ENCODE peak calls at places on chromosomes 1 and 21, in four cellular contexts. G is body of pancreas, I is mammary epithelial cell, Y is Peyer's patch. U is an unnamed sample. For H3K4me1, the result is how much of the 10 kb centered on the place peaks cover.

GRCh38 chr1:197982266-197982665 is 65.1 kb downstream of the LHX9 start:
- DNase-seq in G (no peak), I (no peak), Y (no peak), U (no peak)

GRCh38 chr1:112727716-112728115 is 12.6 kb upstream of the PPM1J start:
- DNase-seq in G (no peak), I (no peak), Y (no peak), U (no peak)

GRCh38 chr1:179287946-179288345 is 5.7 kb upstream of the SOAT1 start:
- DNase-seq in G (no peak), I (no peak), Y (no peak), U (no peak)

GRCh38 chr1:236149003-236149595 is 6.8 kb downstream of the GPR137B start:
- DNase-seq in G (no peak), I (no peak), Y (no peak), U (no peak)

GRCh38 chr21:20998886-20999285 is 677 bp downstream of the NCAM2 start:
- DNase-seq in G (no peak), I (no peak), Y (no peak), U (no peak)

GRCh38 chr1:184793967-184794366 is 39.3 kb upstream of the EDEM3 start:
- DNase-seq in G (no peak), I (no peak), Y (no peak), U (no peak)

GRCh38 chr1:84350550-84350949 is 47.7 kb upstream of the DNASE2B start:
- DNase-seq in G (no peak), I (no peak), Y (no peak), U (no peak)

GRCh38 chr21:16145052-16145451 is 415.3 kb downstream of the USP25 start:
- DNase-seq in G (no peak), I (no peak), Y (no peak), U (no peak)

GRCh38 chr1:212980123-212980800 is 29.9 kb downstream of the VASH2 start:
- DNase-seq in G (peak), I (no peak), Y (no peak), U (no peak)

GRCh38 chr21:14401217-14401616 is 18.3 kb upstream of the HSPA13 start:
- DNase-seq in G (no peak), I (no peak), Y (no peak), U (no peak)

GRCh38 chr1:207922554-207922953 is 11.6 kb upstream of the CD34 start:
- DNase-seq in G (no peak), I (no peak), Y (no peak), U (no peak)

GRCh38 chr1:218304281-218305039 is 19.4 kb downstream of the RRP15 start:
- DNase-seq in G (no peak), I (peak), Y (no peak), U (no peak)

GRCh38 chr1:19776933-19777332 is 22.8 kb downstream of the TMCO4 start:
- DNase-seq in G (no peak), I (no peak), Y (no peak), U (no peak)

GRCh38 chr21:41638201-41638790 is 128.6 kb downstream of the RIPK4 start:
- DNase-seq in G (no peak), I (no peak), Y (no peak), U (no peak)

GRCh38 chr1:167663002-167663772 is 33.2 kb downstream of the RCSD1 start:
- DNase-seq in G (no peak), I (peak), Y (no peak), U (no peak)

GRCh38 chr1:64474639-64475038 is 4.7 kb downstream of the CACHD1 start:
- DNase-seq in G (peak), I (peak), Y (peak), U (peak)

GRCh38 chr1:42736152-42736551 is 3.9 kb downstream of the CLDN19 start:
- DNase-seq in G (no peak), I (peak), Y (peak), U (no peak)

GRCh38 chr1:8571200-8571984 is 246.0 kb downstream of the RERE start:
- DNase-seq in G (peak), I (peak), Y (no peak), U (no peak)

GRCh38 chr1:216926681-216927080 is 203.5 kb upstream of the ESRRG start:
- DNase-seq in G (no peak), I (no peak), Y (no peak), U (no peak)

GRCh38 chr1:64861611-64862010 is 104.7 kb downstream of the JAK1 start:
- DNase-seq in G (no peak), I (no peak), Y (peak), U (no peak)

GRCh38 chr1:8880068-8880676 is 1.7 kb upstream of the ENO1 start:
- DNase-seq in G (peak), I (peak), Y (peak), U (no peak)

GRCh38 chr1:169326644-169327316 is 40.8 kb downstream of the NME7 start:
- DNase-seq in G (no peak), I (peak), Y (no peak), U (no peak)

GRCh38 chr1:26833432-26834405 is 7.2 kb downstream of the ZDHHC18 start:
- DNase-seq in G (no peak), I (no peak), Y (peak), U (peak)

GRCh38 chr1:30700528-30701265 is 22.7 kb downstream of the MATN1 start:
- DNase-seq in G (peak), I (peak), Y (no peak), U (no peak)

GRCh38 chr21:34844924-34845238 is 176.1 kb downstream of the CLIC6 start:
- DNase-seq in G (no peak), I (no peak), Y (no peak), U (no peak)

GRCh38 chr21:20004353-20004752 is 993.9 kb upstream of the NCAM2 start:
- DNase-seq in G (no peak), I (no peak), Y (no peak), U (no peak)

GRCh38 chr1:179177182-179177581 is 52.3 kb downstream of the ABL2 start:
- DNase-seq in G (no peak), I (no peak), Y (no peak), U (no peak)

DNA sequence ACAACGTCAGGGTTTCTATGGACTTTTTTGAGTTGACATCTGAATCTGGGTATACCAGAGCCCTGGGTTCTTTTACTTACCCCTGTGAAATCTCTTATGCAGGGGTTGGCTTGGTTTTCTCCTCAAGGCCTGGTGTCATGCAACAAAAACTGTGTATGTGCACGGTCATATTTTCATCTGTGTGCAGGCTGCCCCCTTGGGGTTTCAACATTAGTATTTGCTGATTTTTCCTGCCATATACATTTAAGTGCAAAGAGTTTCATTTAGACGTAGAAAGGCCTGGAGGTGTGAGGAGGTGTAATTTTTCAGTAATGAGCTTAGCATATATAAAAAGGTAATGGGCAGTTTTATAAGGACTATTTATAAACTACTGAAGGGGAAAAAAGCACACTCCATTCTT is 21.9 kb upstream of the ZBTB18 start:
- DNase-seq in G (no peak), I (no peak), Y (no peak), U (no peak)
- TF ChIP-seq CTCF in G (no peak), I (no peak), Y (no peak), U (no peak)

GRCh38 chr1:21307663-21308062 is 17.4 kb upstream of the ECE1 start:
- DNase-seq in G (no peak), I (no peak), Y (no peak), U (no peak)
- H3K27ac ChIP-seq in G (peak), I (no peak), Y (no peak), U (no peak)

DNA sequence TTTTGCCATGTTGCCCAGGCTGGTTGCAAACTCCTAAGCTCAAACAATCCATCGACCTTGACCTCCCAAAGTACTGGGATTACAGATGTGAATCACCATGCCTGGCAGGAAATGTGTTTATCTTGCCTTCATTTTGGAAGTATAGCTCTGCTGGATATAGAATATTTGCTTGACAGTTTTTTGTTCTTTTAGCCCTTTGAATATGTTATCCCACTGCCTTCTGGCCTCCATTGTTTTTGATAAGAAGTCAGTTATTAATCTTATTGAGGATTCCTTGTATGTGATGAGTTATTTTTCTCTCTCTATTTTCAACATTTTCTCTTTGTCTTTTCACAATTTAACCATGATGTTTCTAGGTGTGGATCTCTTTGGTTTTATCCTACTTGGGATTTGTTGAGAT is 112.9 kb upstream of the RAB3GAP2 start:
- DNase-seq in G (no peak), I (no peak), Y (no peak), U (no peak)
- H3K4me1 ChIP-seq in G (under half), I (under half), Y (under half), U (under half)

DNA sequence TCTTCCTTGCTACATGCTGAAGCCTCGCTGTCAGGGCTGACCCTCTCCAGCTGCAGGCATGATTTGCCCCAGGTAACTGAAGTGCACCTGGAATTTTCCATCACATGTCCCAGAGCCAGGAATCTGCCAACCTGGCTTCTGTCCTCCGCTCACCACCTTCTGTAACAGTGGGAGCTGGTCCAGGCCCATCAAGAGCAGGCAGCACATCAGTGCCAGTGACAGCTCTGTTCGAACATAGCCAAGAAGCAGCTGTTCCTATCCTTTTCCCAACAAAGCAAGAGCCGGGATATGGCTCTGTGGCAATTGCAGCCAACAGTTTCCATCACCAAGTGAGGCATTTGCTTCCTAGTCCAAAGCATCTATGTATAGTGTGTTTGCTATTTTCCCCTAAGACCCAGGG is 42.2 kb upstream of the KANK4 start:
- DNase-seq in G (peak), I (no peak), Y (no peak), U (no peak)
- TF ChIP-seq CTCF in G (no peak), I (no peak), Y (no peak), U (no peak)

GRCh38 chr21:36815284-36815683 is 116.4 kb downstream of the SIM2 start:
- DNase-seq in G (no peak), I (no peak), Y (no peak), U (no peak)

GRCh38 chr21:36820176-36821031 is 121.5 kb downstream of the SIM2 start:
- DNase-seq in G (no peak), I (no peak), Y (no peak), U (no peak)

GRCh38 chr21:36818051-36818450 is 119.1 kb downstream of the SIM2 start:
- DNase-seq in G (no peak), I (no peak), Y (no peak), U (no peak)

GRCh38 chr21:36813071-36813470 is 114.2 kb downstream of the SIM2 start:
- DNase-seq in G (no peak), I (no peak), Y (no peak), U (no peak)

DNA sequence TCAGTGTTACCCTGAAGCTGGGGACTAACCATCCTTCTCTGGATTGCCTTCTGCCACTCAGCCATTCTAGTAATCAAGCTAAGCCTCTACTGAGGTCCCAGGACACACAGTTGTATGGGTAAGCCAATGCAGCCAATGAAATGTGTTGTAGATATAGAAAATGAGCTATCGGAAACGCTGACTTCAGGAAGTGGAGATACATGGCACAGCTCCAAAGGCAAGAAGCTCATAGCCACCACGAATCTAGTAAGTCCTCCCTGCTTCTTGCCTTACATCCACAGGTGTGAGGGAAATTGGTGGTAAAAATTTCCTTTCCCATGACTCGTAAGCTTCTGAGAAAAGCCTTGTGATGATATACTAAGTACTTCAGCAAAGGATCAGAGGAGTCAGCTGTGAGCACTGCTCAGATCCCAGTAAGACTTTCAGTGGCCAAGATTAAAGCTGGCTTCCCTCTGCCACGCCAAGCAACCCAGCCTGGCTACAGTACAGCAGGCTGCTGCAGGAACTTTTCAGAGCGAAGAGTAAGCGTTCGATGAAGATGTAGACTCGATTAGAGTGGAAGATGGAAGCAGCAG is 117.7 kb downstream of the SIM2 start:
- DNase-seq in G (no peak), I (no peak), Y (no peak), U (no peak)
- H3K27ac ChIP-seq in G (no peak), I (no peak), Y (no peak), U (no peak)

GRCh38 chr1:206079130-206079529 is 26.2 kb downstream of the RHEX start:
- DNase-seq in G (no peak), I (no peak), Y (no peak), U (no peak)
- H3K4me1 ChIP-seq in G (under half), I (under half), Y (under half), U (under half)

GRCh38 chr1:17403081-17403480 is 31.1 kb downstream of the PADI6 start:
- DNase-seq in G (no peak), I (peak), Y (no peak), U (no peak)
- TF ChIP-seq CTCF in G (no peak), I (no peak), Y (no peak), U (no peak)

GRCh38 chr21:44532165-44532564 is 7.8 kb downstream of the KRTAP10-1 start:
- DNase-seq in G (no peak), I (no peak), Y (no peak), U (no peak)
- H3K27ac ChIP-seq in G (no peak), I (no peak), Y (no peak), U (no peak)